ENCODE peak calls at places on chromosomes 4 and X, in four cellular contexts. One of them, this sample, is unnamed.

GRCh38 chr4:123096038-123096437 is 173.6 kb upstream of the NUDT6 start:
- DNase-seq in IMR-90: no peak
- DNase-seq in H1: no peak
- DNase-seq in H9: no peak
- DNase-seq in this sample: peak; percentile 87

GRCh38 chrX:37509349-37509748 is 62.1 kb upstream of the LANCL3 start:
- DNase-seq in H1: no peak
- DNase-seq in IMR-90: no peak
- DNase-seq in H9: no peak
- DNase-seq in this sample: peak; percentile 16

GRCh38 chrX:346034-346813 is 27.6 kb upstream of the GTPBP6 start:
- DNase-seq in IMR-90: no peak
- DNase-seq in H1: peak; percentile 52
- DNase-seq in H9: no peak
- DNase-seq in this sample: no peak

GRCh38 chrX:11264925-11265324 is 28.3 kb upstream of the AMELX start:
- DNase-seq in H1: no peak
- DNase-seq in IMR-90: no peak
- DNase-seq in H9: no peak
- DNase-seq in this sample: no peak

GRCh38 chr4:121118344-121118743 is 45.8 kb downstream of the TNIP3 start:
- DNase-seq in H1: no peak
- DNase-seq in H9: no peak
- DNase-seq in IMR-90: no peak
- DNase-seq in this sample: no peak

GRCh38 chrX:105845661-105846060 is 23.3 kb downstream of the NRK start:
- DNase-seq in H9: peak; percentile 20
- DNase-seq in H1: no peak
- DNase-seq in IMR-90: no peak
- DNase-seq in this sample: peak; percentile 22

GRCh38 chrX:133402042-133402453 is 13.2 kb downstream of the GPC4 start:
- DNase-seq in H1: no peak
- DNase-seq in IMR-90: peak; percentile 23
- DNase-seq in H9: no peak
- DNase-seq in this sample: no peak

GRCh38 chrX:110671068-110671803 is 124.4 kb downstream of the CHRDL1 start:
- DNase-seq in H1: no peak
- DNase-seq in H9: no peak
- DNase-seq in IMR-90: no peak
- DNase-seq in this sample: peak; percentile 16

GRCh38 chr4:148112231-148112982 is 329.8 kb downstream of the NR3C2 start:
- DNase-seq in H1: no peak
- DNase-seq in IMR-90: peak; percentile 55
- DNase-seq in H9: no peak
- DNase-seq in this sample: peak; percentile 19

GRCh38 chr4:124060261-124060918 is 652.1 kb downstream of the ANKRD50 start:
- DNase-seq in IMR-90: peak; percentile 49
- DNase-seq in H9: no peak
- DNase-seq in H1: no peak
- DNase-seq in this sample: no peak

GRCh38 chr4:17030543-17030942 is 132.1 kb upstream of the LDB2 start:
- DNase-seq in H1: no peak
- DNase-seq in H9: no peak
- DNase-seq in IMR-90: peak; percentile 96
- DNase-seq in this sample: peak; percentile 53

GRCh38 chrX:119272882-119273806 is 37.1 kb downstream of the PGRMC1 start:
- DNase-seq in H9: peak; percentile 89
- DNase-seq in H1: peak; percentile 71
- DNase-seq in IMR-90: peak; percentile 21
- DNase-seq in this sample: peak; percentile 94

GRCh38 chrX:71607488-71607887 is 10.8 kb downstream of the CXCR3 start:
- DNase-seq in H1: no peak
- DNase-seq in H9: no peak
- DNase-seq in IMR-90: no peak
- DNase-seq in this sample: no peak

GRCh38 chr4:38980903-38981676 is 51.1 kb downstream of the TMEM156 start:
- DNase-seq in H9: no peak
- DNase-seq in IMR-90: peak; percentile 93
- DNase-seq in H1: no peak
- DNase-seq in this sample: no peak

GRCh38 chr4:113610542-113610941 is 151.0 kb downstream of the CAMK2D start:
- DNase-seq in H1: no peak
- DNase-seq in H9: no peak
- DNase-seq in IMR-90: no peak
- DNase-seq in this sample: no peak

GRCh38 chrX:41459714-41460113 is 12.6 kb downstream of the NYX start:
- DNase-seq in IMR-90: peak; percentile 28
- DNase-seq in H9: no peak
- DNase-seq in H1: no peak
- DNase-seq in this sample: no peak

GRCh38 chr4:148103647-148104355 is 338.4 kb downstream of the NR3C2 start:
- DNase-seq in H1: no peak
- DNase-seq in H9: no peak
- DNase-seq in IMR-90: peak; percentile 16
- DNase-seq in this sample: peak; percentile 50

GRCh38 chrX:24485323-24485722 is 20.2 kb downstream of the PDK3 start:
- DNase-seq in IMR-90: no peak
- DNase-seq in H9: no peak
- DNase-seq in H1: no peak
- DNase-seq in this sample: no peak

GRCh38 chr4:16450031-16450430 is 223.8 kb upstream of the TAPT1 start:
- DNase-seq in IMR-90: no peak
- DNase-seq in H1: no peak
- DNase-seq in H9: no peak
- DNase-seq in this sample: no peak

GRCh38 chr4:187726485-187726884 is 269.1 kb upstream of the ZFP42 start:
- DNase-seq in H9: no peak
- DNase-seq in IMR-90: no peak
- DNase-seq in H1: no peak
- DNase-seq in this sample: no peak

GRCh38 chr4:119000400-119000799 is 111.7 kb downstream of the SYNPO2 start:
- DNase-seq in H9: no peak
- DNase-seq in IMR-90: peak; percentile 15
- DNase-seq in H1: no peak
- DNase-seq in this sample: no peak

GRCh38 chrX:69031181-69031580 is 134.1 kb downstream of the PJA1 start:
- DNase-seq in IMR-90: no peak
- DNase-seq in H9: peak; percentile 71
- DNase-seq in H1: peak; percentile 45
- DNase-seq in this sample: peak; percentile 63

GRCh38 chr4:163610642-163611041 is 116.2 kb downstream of the TMA16 start:
- DNase-seq in H1: no peak
- DNase-seq in IMR-90: no peak
- DNase-seq in H9: no peak
- DNase-seq in this sample: peak; percentile 16

GRCh38 chr4:153922148-153922547 is 133.3 kb upstream of the SFRP2 start:
- DNase-seq in H1: no peak
- DNase-seq in IMR-90: no peak
- DNase-seq in H9: no peak
- DNase-seq in this sample: no peak

GRCh38 chrX:9533611-9534010 is 68.8 kb downstream of the TBL1X start:
- DNase-seq in H9: no peak
- DNase-seq in IMR-90: no peak
- DNase-seq in H1: no peak
- DNase-seq in this sample: no peak

GRCh38 chr4:84778041-84778440 is 188.4 kb downstream of the WDFY3 start:
- DNase-seq in IMR-90: peak; percentile 7
- DNase-seq in H9: no peak
- DNase-seq in H1: no peak
- DNase-seq in this sample: no peak

GRCh38 chr4:42816189-42816588 is 76.3 kb upstream of the GRXCR1 start:
- DNase-seq in H1: no peak
- DNase-seq in H9: no peak
- DNase-seq in IMR-90: no peak
- DNase-seq in this sample: no peak

GRCh38 chrX:111467896-111468295 is 43.5 kb upstream of the SERTM2 start:
- DNase-seq in H9: no peak
- DNase-seq in H1: no peak
- DNase-seq in IMR-90: no peak
- DNase-seq in this sample: no peak

GRCh38 chrX:100636321-100636991 is at the start of gene TSPAN6:
- DNase-seq in IMR-90: peak; percentile 84
- DNase-seq in H9: peak; percentile 72
- DNase-seq in H1: peak; percentile 81
- DNase-seq in this sample: peak; percentile 91

GRCh38 chr4:139609647-139610046 is 53.6 kb upstream of the SETD7 start:
- DNase-seq in H9: no peak
- DNase-seq in IMR-90: peak; percentile 83
- DNase-seq in H1: no peak
- DNase-seq in this sample: no peak

GRCh38 chr4:126512998-126513397 is 1119.8 kb upstream of the INTU start:
- DNase-seq in IMR-90: no peak
- DNase-seq in H9: no peak
- DNase-seq in H1: no peak
- DNase-seq in this sample: peak; percentile 4

GRCh38 chr4:87058272-87059073 is 123.7 kb downstream of the AFF1 start:
- DNase-seq in IMR-90: no peak
- DNase-seq in H9: peak; percentile 53
- DNase-seq in H1: no peak
- DNase-seq in this sample: peak; percentile 97

GRCh38 chrX:110678591-110678990 is 117.0 kb downstream of the CHRDL1 start:
- DNase-seq in H9: no peak
- DNase-seq in IMR-90: no peak
- DNase-seq in H1: no peak
- DNase-seq in this sample: peak; percentile 43

GRCh38 chr4:72312032-72312650 is 256.9 kb downstream of the ADAMTS3 start:
- DNase-seq in H1: no peak
- DNase-seq in H9: peak; percentile 57
- DNase-seq in IMR-90: peak; percentile 89
- DNase-seq in this sample: peak; percentile 92

GRCh38 chr4:146095867-146096266 is 79.7 kb upstream of the LSM6 start:
- DNase-seq in H1: no peak
- DNase-seq in H9: no peak
- DNase-seq in IMR-90: no peak
- DNase-seq in this sample: no peak

GRCh38 chr4:3835527-3836040 is 69.4 kb downstream of the ADRA2C start:
- DNase-seq in IMR-90: no peak
- DNase-seq in H9: no peak
- DNase-seq in H1: no peak
- DNase-seq in this sample: no peak
- H2BK15ac ChIP-seq in IMR-90: no peak overlapping the region
- H2BK15ac ChIP-seq in H9: no peak overlapping the region
- H2BK15ac ChIP-seq in H1: peak overlapping the region; percentile 92
- H2BK15ac ChIP-seq in this sample: no peak overlapping the region

DNA sequence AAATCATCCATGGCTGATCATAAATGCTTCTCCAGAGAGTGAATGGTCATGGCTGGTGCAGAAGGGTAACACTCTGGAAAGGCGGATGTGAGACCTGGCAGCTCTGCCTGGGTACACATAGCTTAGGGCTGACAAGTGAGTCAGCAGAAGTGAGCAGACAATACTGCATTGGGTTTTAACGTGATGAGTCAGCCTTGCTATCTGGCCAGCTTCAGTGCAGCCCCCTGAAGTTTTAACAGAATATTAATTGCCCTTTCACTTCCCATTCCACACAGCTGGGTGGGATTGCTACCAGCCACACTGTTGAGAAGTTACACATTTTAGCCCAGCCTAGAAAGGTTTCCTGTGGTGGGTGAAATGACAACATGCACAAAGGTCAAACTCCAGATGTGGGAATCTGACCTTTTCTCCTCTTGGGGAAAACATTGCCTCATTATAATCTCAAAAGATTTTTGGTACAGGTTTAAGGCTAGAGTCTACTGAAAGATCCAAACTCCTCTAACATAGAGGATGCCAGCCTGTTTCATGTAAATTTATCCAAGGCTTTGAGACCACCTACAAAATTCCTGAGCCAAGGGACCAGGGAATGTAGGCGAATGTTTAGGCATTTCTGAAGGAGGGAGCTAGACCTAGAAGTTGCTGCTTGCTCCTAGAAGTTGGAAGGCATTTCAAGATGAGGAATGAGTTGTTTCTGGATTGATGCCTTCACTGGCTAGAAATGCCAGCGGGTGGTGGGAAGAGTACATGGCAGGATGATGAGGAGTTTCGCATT is 230.3 kb upstream of the PGRMC2 start:
- DNase-seq in H1: no peak
- DNase-seq in H9: no peak
- DNase-seq in IMR-90: peak; percentile 98
- DNase-seq in this sample: peak; percentile 88
- H4K5ac ChIP-seq in H1: no peak overlapping the region
- H4K5ac ChIP-seq in H9: no peak overlapping the region
- H4K5ac ChIP-seq in IMR-90: peak overlapping the region; percentile 87
- H4K5ac ChIP-seq in this sample: no peak overlapping the region

GRCh38 chr4:8877780-8878040 is 6.1 kb upstream of the HMX1 start:
- DNase-seq in H9: no peak
- DNase-seq in IMR-90: no peak
- DNase-seq in H1: no peak
- DNase-seq in this sample: no peak

GRCh38 chr4:8882239-8882638 is 10.6 kb upstream of the HMX1 start:
- DNase-seq in IMR-90: no peak
- DNase-seq in H1: no peak
- DNase-seq in H9: no peak
- DNase-seq in this sample: no peak

GRCh38 chr4:8879574-8879973 is 7.9 kb upstream of the HMX1 start:
- DNase-seq in H1: no peak
- DNase-seq in H9: no peak
- DNase-seq in IMR-90: no peak
- DNase-seq in this sample: no peak

GRCh38 chr4:8876982-8877779 is 5.5 kb upstream of the HMX1 start:
- DNase-seq in IMR-90: no peak
- DNase-seq in H9: no peak
- DNase-seq in H1: peak; percentile 72
- DNase-seq in this sample: no peak

DNA sequence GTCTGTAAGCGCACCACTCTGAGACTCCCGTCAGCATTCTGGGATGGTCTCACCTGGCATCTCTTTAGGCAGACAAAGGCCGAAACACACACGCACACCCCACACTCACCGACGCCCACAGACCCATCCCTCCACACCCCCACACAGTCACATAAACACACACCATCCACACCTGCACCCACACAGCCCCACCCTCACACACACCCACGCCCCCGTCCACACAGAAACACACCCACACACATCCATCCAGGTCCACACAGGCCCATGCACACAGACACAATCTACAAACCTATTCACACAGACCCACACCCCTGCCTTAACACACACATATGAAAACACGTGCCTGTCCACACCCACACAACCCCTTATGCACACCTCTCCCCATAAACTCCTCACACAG is 9.2 kb upstream of the HMX1 start:
- DNase-seq in IMR-90: no peak
- DNase-seq in H9: no peak
- DNase-seq in H1: no peak
- DNase-seq in this sample: no peak
- H3K23ac ChIP-seq in IMR-90: no peak overlapping the region
- H3K23ac ChIP-seq in H9: no peak overlapping the region
- H3K23ac ChIP-seq in H1: no peak overlapping the region
- H3K23ac ChIP-seq in this sample: no peak overlapping the region

DNA sequence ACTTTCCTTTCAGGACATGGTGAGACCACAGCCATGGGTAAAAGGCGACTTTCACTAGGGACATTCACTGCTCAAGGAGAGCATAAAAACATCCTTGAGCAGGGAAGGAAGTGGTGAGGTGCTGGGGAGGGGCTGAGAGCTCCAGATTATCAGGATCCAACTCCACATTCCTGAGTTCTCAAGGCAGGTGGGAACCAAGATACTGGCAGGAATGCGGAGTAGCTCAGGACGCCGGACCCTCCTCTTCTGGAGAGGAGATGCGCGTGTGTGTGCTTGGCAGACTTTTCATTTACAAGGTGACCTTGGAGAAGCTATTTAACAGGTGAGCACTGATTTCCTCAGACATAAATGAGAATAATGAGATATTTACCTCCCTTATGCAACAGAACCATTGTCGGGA is 41.3 kb upstream of the TXK start:
- DNase-seq in H1: no peak
- DNase-seq in IMR-90: no peak
- DNase-seq in H9: peak; percentile 73
- DNase-seq in this sample: peak; percentile 84
- H2BK15ac ChIP-seq in H1: no peak overlapping the region
- H2BK15ac ChIP-seq in IMR-90: peak overlapping the region; percentile 83
- H2BK15ac ChIP-seq in H9: no peak overlapping the region
- H2BK15ac ChIP-seq in this sample: no peak overlapping the region

This sample was measured in mesendoderm.